ENCODE peak calls at places on chromosomes 4 and X, in five cellular contexts. One of them, this sample, is unnamed.
A peak's percentile ranks its signal among the peaks of the same experiment; 100 is the strongest.

GRCh38 chr4:175419120-175419774 is 392.8 kb downstream of the GPM6A start:
- DNase-seq in breast epithelium: no peak
- DNase-seq in H1: no peak
- DNase-seq in spleen: no peak
- DNase-seq in stomach: no peak
- DNase-seq in this sample: no peak

GRCh38 chr4:121777625-121778024 is 12.7 kb upstream of the SMIM43 start:
- DNase-seq in breast epithelium: no peak
- DNase-seq in H1: no peak
- DNase-seq in spleen: no peak
- DNase-seq in stomach: no peak
- DNase-seq in this sample: no peak

GRCh38 chr4:13541720-13542576 is 2.4 kb downstream of the NKX3-2 start:
- DNase-seq in breast epithelium: no peak
- DNase-seq in H1: peak; percentile 83
- DNase-seq in spleen: peak; percentile 78
- DNase-seq in stomach: no peak
- DNase-seq in this sample: peak; percentile 31

GRCh38 chr4:182144621-182145359 is 98.4 kb upstream of the TENM3 start:
- DNase-seq in breast epithelium: no peak
- DNase-seq in H1: peak; percentile 65
- DNase-seq in spleen: no peak
- DNase-seq in stomach: no peak
- DNase-seq in this sample: no peak

GRCh38 chr4:174154455-174154854 is 129.0 kb downstream of the FBXO8 start:
- DNase-seq in breast epithelium: no peak
- DNase-seq in H1: no peak
- DNase-seq in spleen: no peak
- DNase-seq in stomach: no peak
- DNase-seq in this sample: no peak

GRCh38 chrX:69387559-69388487 is 116.3 kb upstream of the NALF2 start:
- DNase-seq in breast epithelium: no peak
- DNase-seq in H1: peak; percentile 80
- DNase-seq in spleen: no peak
- DNase-seq in stomach: peak; percentile 46
- DNase-seq in this sample: peak; percentile 50

GRCh38 chr4:78618426-78618825 is 66.9 kb downstream of the ANXA3 start:
- DNase-seq in breast epithelium: no peak
- DNase-seq in H1: no peak
- DNase-seq in spleen: no peak
- DNase-seq in stomach: no peak
- DNase-seq in this sample: no peak

GRCh38 chrX:31658360-31658759 is 586.5 kb upstream of the FTHL17 start:
- DNase-seq in breast epithelium: no peak
- DNase-seq in H1: no peak
- DNase-seq in spleen: no peak
- DNase-seq in stomach: no peak
- DNase-seq in this sample: no peak

GRCh38 chr4:89161841-89162240 is 50.5 kb downstream of the TIGD2 start:
- DNase-seq in breast epithelium: no peak
- DNase-seq in H1: no peak
- DNase-seq in spleen: no peak
- DNase-seq in stomach: no peak
- DNase-seq in this sample: no peak

GRCh38 chr4:188012546-188012945 is 17.0 kb downstream of the ZFP42 start:
- DNase-seq in breast epithelium: no peak
- DNase-seq in H1: no peak
- DNase-seq in spleen: no peak
- DNase-seq in stomach: no peak
- DNase-seq in this sample: no peak

GRCh38 chrX:133609151-133609550 is 193.9 kb upstream of the GPC4 start:
- DNase-seq in breast epithelium: no peak
- DNase-seq in H1: no peak
- DNase-seq in spleen: no peak
- DNase-seq in stomach: no peak
- DNase-seq in this sample: no peak

GRCh38 chr4:29151584-29151983 is 1568.6 kb upstream of the PCDH7 start:
- DNase-seq in breast epithelium: no peak
- DNase-seq in H1: no peak
- DNase-seq in spleen: no peak
- DNase-seq in stomach: no peak
- DNase-seq in this sample: no peak

GRCh38 chr4:175385797-175386196 is 426.3 kb downstream of the GPM6A start:
- DNase-seq in breast epithelium: no peak
- DNase-seq in H1: no peak
- DNase-seq in spleen: no peak
- DNase-seq in stomach: no peak
- DNase-seq in this sample: no peak

GRCh38 chr4:108168672-108169562 is at the start of gene LEF1:
- DNase-seq in breast epithelium: peak; percentile 39
- DNase-seq in H1: peak; percentile 77
- DNase-seq in spleen: peak; percentile 83
- DNase-seq in stomach: peak; percentile 34
- DNase-seq in this sample: peak; percentile 29

GRCh38 chrX:39158801-39159657 is 357.8 kb downstream of the MID1IP1 start:
- DNase-seq in breast epithelium: no peak
- DNase-seq in H1: no peak
- DNase-seq in spleen: no peak
- DNase-seq in stomach: no peak
- DNase-seq in this sample: no peak

GRCh38 chr4:165383757-165384156 is 4.9 kb downstream of the CPE start:
- DNase-seq in breast epithelium: no peak
- DNase-seq in H1: no peak
- DNase-seq in spleen: no peak
- DNase-seq in stomach: no peak
- DNase-seq in this sample: no peak

GRCh38 chrX:25523574-25523973 is 507.8 kb upstream of the ARX start:
- DNase-seq in breast epithelium: no peak
- DNase-seq in H1: peak; percentile 42
- DNase-seq in spleen: no peak
- DNase-seq in stomach: no peak
- DNase-seq in this sample: no peak

GRCh38 chr4:8830056-8830455 is 41.6 kb downstream of the HMX1 start:
- DNase-seq in breast epithelium: no peak
- DNase-seq in H1: peak; percentile 17
- DNase-seq in spleen: no peak
- DNase-seq in stomach: peak; percentile 17
- DNase-seq in this sample: peak; percentile 1

GRCh38 chrX:129653985-129654651 is 638 bp downstream of the APLN start:
- DNase-seq in breast epithelium: no peak
- DNase-seq in H1: no peak
- DNase-seq in spleen: no peak
- DNase-seq in stomach: peak; percentile 40
- DNase-seq in this sample: no peak

GRCh38 chr4:158255727-158256324 is 45.5 kb downstream of the TMEM144 start:
- DNase-seq in breast epithelium: no peak
- DNase-seq in H1: no peak
- DNase-seq in spleen: no peak
- DNase-seq in stomach: no peak
- DNase-seq in this sample: no peak

GRCh38 chr4:173492315-173492714 is 37.7 kb downstream of the HAND2 start:
- DNase-seq in breast epithelium: no peak
- DNase-seq in H1: no peak
- DNase-seq in spleen: no peak
- DNase-seq in stomach: no peak
- DNase-seq in this sample: no peak

GRCh38 chrX:137387646-137388045 is 178.3 kb upstream of the ZIC3 start:
- DNase-seq in breast epithelium: no peak
- DNase-seq in H1: no peak
- DNase-seq in spleen: no peak
- DNase-seq in stomach: no peak
- DNase-seq in this sample: no peak

GRCh38 chrX:130024127-130024526 is 41.7 kb downstream of the BCORL1 start:
- DNase-seq in breast epithelium: peak; percentile 38
- DNase-seq in H1: peak; percentile 80
- DNase-seq in spleen: peak; percentile 93
- DNase-seq in stomach: peak; percentile 75
- DNase-seq in this sample: peak; percentile 78

GRCh38 chrX:100410083-100410590 is at the start of gene PCDH19:
- DNase-seq in breast epithelium: no peak
- DNase-seq in H1: peak; percentile 60
- DNase-seq in spleen: peak; percentile 81
- DNase-seq in stomach: peak; percentile 54
- DNase-seq in this sample: peak; percentile 40

GRCh38 chrX:151039351-151039750 is 56.2 kb downstream of the HMGB3 start:
- DNase-seq in breast epithelium: no peak
- DNase-seq in H1: no peak
- DNase-seq in spleen: no peak
- DNase-seq in stomach: no peak
- DNase-seq in this sample: no peak

GRCh38 chr4:70705146-70705855 is 16.5 kb upstream of the RUFY3 start:
- DNase-seq in breast epithelium: peak; percentile 44
- DNase-seq in H1: peak; percentile 80
- DNase-seq in spleen: peak; percentile 94
- DNase-seq in stomach: peak; percentile 63
- DNase-seq in this sample: peak; percentile 67

GRCh38 chr4:1784789-1785591 is 8.1 kb upstream of the FGFR3 start:
- DNase-seq in breast epithelium: no peak
- DNase-seq in H1: no peak
- DNase-seq in spleen: no peak
- DNase-seq in stomach: no peak
- DNase-seq in this sample: no peak
- TF ChIP-seq POLR2AphosphoS5 in breast epithelium: no peak
- TF ChIP-seq POLR2AphosphoS5 in H1: no peak
- TF ChIP-seq POLR2AphosphoS5 in spleen: peak; percentile 74
- TF ChIP-seq POLR2AphosphoS5 in stomach: no peak
- TF ChIP-seq POLR2AphosphoS5 in this sample: no peak

GRCh38 chr4:1200425-1201035 is 28.1 kb upstream of the SPON2 start:
- DNase-seq in breast epithelium: peak; percentile 35
- DNase-seq in H1: no peak
- DNase-seq in spleen: peak; percentile 81
- DNase-seq in stomach: peak; percentile 51
- DNase-seq in this sample: peak; percentile 40

GRCh38 chr4:1199556-1200331 is 27.4 kb upstream of the SPON2 start:
- DNase-seq in breast epithelium: peak; percentile 16
- DNase-seq in H1: no peak
- DNase-seq in spleen: peak; percentile 72
- DNase-seq in stomach: peak; percentile 23
- DNase-seq in this sample: peak; percentile 9

GRCh38 chr4:1202526-1203378 is 30.4 kb upstream of the SPON2 start:
- DNase-seq in breast epithelium: peak; percentile 8
- DNase-seq in H1: no peak
- DNase-seq in spleen: peak; percentile 81
- DNase-seq in stomach: peak; percentile 17
- DNase-seq in this sample: peak; percentile 6

GRCh38 chr4:1204286-1204827 is 32.0 kb upstream of the SPON2 start:
- DNase-seq in breast epithelium: peak; percentile 15
- DNase-seq in H1: peak; percentile 33
- DNase-seq in spleen: peak; percentile 71
- DNase-seq in stomach: peak; percentile 20
- DNase-seq in this sample: no peak

GRCh38 chr4:1201851-1202525 is 29.6 kb upstream of the SPON2 start:
- DNase-seq in breast epithelium: peak; percentile 68
- DNase-seq in H1: no peak
- DNase-seq in spleen: peak; percentile 92
- DNase-seq in stomach: peak; percentile 73
- DNase-seq in this sample: peak; percentile 67
- TF ChIP-seq POLR2AphosphoS5 in breast epithelium: peak; percentile 73
- TF ChIP-seq POLR2AphosphoS5 in H1: no peak
- TF ChIP-seq POLR2AphosphoS5 in spleen: peak; percentile 73
- TF ChIP-seq POLR2AphosphoS5 in stomach: peak; percentile 87
- TF ChIP-seq POLR2AphosphoS5 in this sample: no peak

DNA sequence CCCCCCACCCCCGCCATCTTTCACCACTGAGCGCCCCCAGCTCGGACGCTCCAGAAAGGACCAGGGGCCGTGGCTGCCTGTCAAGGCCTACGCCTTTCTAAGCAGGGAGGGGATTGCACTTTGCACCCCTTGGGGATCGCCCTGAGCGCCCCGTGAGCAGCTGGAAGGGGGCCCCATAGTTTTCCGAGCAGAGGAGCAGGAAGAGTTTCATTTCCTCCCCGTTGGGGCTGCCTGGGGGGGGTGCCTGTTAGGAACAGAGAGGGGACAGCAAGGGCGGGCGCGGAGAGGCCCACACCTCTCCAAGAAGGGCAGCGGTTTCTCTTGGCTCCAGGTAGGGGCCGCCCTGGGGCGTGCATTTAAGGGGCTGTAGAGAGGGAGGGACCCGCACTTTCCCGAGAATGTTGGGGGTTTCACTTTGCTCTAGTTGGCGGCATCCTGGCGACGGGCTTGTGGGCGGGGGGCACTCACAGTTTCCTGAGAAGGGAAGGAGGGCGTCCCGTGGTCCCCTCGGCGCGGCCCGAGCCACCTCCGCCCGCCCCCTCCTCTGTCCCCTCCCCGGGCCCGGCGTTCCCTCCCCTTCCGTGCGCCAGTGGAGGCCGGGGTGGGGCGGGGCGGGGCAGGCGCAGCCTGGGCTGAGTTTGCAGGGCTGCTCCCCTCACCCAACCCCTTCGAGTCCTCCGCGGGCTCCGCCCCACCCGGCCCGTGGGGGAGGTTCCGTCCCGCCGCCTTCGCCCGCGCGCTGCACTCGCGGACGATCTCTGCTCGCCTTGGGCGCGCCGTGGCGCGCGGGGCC is 82.3 kb upstream of the CD99 start:
- DNase-seq in breast epithelium: peak; percentile 67
- DNase-seq in H1: peak; percentile 84
- DNase-seq in spleen: peak; percentile 98
- DNase-seq in stomach: peak; percentile 89
- DNase-seq in this sample: peak; percentile 89
- TF ChIP-seq POLR2AphosphoS5 in breast epithelium: no peak
- TF ChIP-seq POLR2AphosphoS5 in H1: no peak
- TF ChIP-seq POLR2AphosphoS5 in spleen: peak; percentile 83
- TF ChIP-seq POLR2AphosphoS5 in stomach: peak; percentile 43
- TF ChIP-seq POLR2AphosphoS5 in this sample: peak; percentile 14

GRCh38 chr4:102404551-102404969 is 59.3 kb upstream of the SLC39A8 start:
- DNase-seq in breast epithelium: no peak
- DNase-seq in H1: no peak
- DNase-seq in spleen: no peak
- DNase-seq in stomach: no peak
- DNase-seq in this sample: no peak

GRCh38 chr4:102400898-102401297 is 55.6 kb upstream of the SLC39A8 start:
- DNase-seq in breast epithelium: no peak
- DNase-seq in H1: no peak
- DNase-seq in spleen: no peak
- DNase-seq in stomach: no peak
- DNase-seq in this sample: no peak

GRCh38 chr4:102399021-102399420 is 53.7 kb upstream of the SLC39A8 start:
- DNase-seq in breast epithelium: no peak
- DNase-seq in H1: no peak
- DNase-seq in spleen: no peak
- DNase-seq in stomach: no peak
- DNase-seq in this sample: no peak

GRCh38 chr4:102403115-102403514 is 57.8 kb upstream of the SLC39A8 start:
- DNase-seq in breast epithelium: no peak
- DNase-seq in H1: no peak
- DNase-seq in spleen: no peak
- DNase-seq in stomach: no peak
- DNase-seq in this sample: no peak

DNA sequence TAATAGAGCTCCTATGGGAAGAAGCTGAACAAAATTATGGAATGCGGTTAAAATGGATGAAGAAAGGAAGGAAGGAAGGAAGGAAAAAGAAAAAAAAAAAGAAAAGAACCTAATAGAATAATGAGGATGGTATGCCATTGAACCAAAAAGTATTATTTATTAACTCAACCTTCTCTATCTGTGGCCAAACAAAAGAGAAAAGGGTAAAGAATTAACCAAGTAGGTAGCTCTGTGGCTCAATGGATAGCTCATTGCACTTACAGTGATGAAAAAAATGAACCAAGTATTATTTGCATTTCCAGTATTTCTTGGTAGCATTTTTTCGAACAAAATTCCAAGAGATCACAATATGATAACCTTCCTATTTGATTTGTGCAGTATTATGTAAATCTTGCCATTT is 56.9 kb upstream of the SLC39A8 start:
- DNase-seq in breast epithelium: no peak
- DNase-seq in H1: no peak
- DNase-seq in spleen: no peak
- DNase-seq in stomach: no peak
- DNase-seq in this sample: no peak
- TF ChIP-seq POLR2AphosphoS5 in breast epithelium: no peak
- TF ChIP-seq POLR2AphosphoS5 in H1: no peak
- TF ChIP-seq POLR2AphosphoS5 in spleen: no peak
- TF ChIP-seq POLR2AphosphoS5 in stomach: no peak
- TF ChIP-seq POLR2AphosphoS5 in this sample: no peak

This sample was measured in GM12892.